ENCODE peak calls at places on chromosomes 2 and 18, in eight cellular contexts. T is GM13976, P is OCI-LY7, C is B cell, L is Peyer's patch, Y is mucosa of descending colon, O is psoas muscle, K is heart right ventricle. N is an unnamed sample.

GRCh38 chr2:170815746-170816498 is 765 bp upstream of the GAD1 start:
- DNase-seq in T (peak; percentile 85), C (peak; percentile 51), O (peak; percentile 67), P (peak; percentile 50), Y (peak; percentile 79), L (peak; percentile 71), K (peak; percentile 54), N (peak; percentile 46)

GRCh38 chr2:47336259-47337238 is 66.4 kb upstream of the MSH2 start:
- DNase-seq in C (peak; percentile 61), K (no peak), L (peak; percentile 61), P (peak; percentile 58), Y (peak; percentile 55), T (peak; percentile 63), O (no peak), N (no peak)

GRCh38 chr2:232327089-232328037 is 51.2 kb upstream of the ALPP start:
- DNase-seq in Y (peak; percentile 87), L (peak; percentile 82), K (peak; percentile 58), C (peak; percentile 65), T (peak; percentile 84), P (peak; percentile 67), O (peak; percentile 85), N (peak; percentile 69)

GRCh38 chr2:188293601-188294482 is 2.2 kb downstream of the GULP1 start:
- DNase-seq in O (peak; percentile 76), K (peak; percentile 59), P (no peak), T (no peak), C (no peak), L (peak; percentile 77), Y (peak; percentile 79), N (peak; percentile 78)

GRCh38 chr18:72544092-72544886 is at the start of gene CBLN2:
- DNase-seq in C (no peak), L (no peak), K (peak; percentile 16), O (no peak), Y (peak; percentile 36), T (peak; percentile 86), P (no peak), N (peak; percentile 74)

GRCh38 chr2:58664523-58665155 is 423.5 kb upstream of the FANCL start:
- DNase-seq in K (no peak), C (no peak), L (no peak), P (no peak), T (no peak), Y (no peak), O (no peak), N (no peak)

GRCh38 chr2:172350844-172351480 is 76.4 kb upstream of the ITGA6 start:
- DNase-seq in K (peak; percentile 84), C (no peak), T (no peak), L (no peak), O (peak; percentile 90), P (no peak), Y (no peak), N (no peak)

GRCh38 chr2:19774788-19775156 is 127.0 kb downstream of the TTC32 start:
- DNase-seq in C (no peak), O (no peak), P (no peak), K (no peak), T (no peak), Y (no peak), L (no peak), N (no peak)

GRCh38 chr2:237154894-237155851 is 69.5 kb downstream of the COPS8 start:
- DNase-seq in K (no peak), L (no peak), C (no peak), O (no peak), T (peak; percentile 53), Y (no peak), P (peak; percentile 76), N (no peak)

GRCh38 chr18:79825913-79826312 is 28.2 kb downstream of the KCNG2 start:
- DNase-seq in C (no peak), Y (no peak), O (no peak), T (no peak), L (no peak), P (no peak), K (peak; percentile 18), N (no peak)

GRCh38 chr2:107932986-107933385 is 53.3 kb upstream of the SLC5A7 start:
- DNase-seq in L (no peak), T (no peak), C (no peak), O (no peak), K (no peak), P (no peak), Y (no peak), N (peak; percentile 27)
- TF ChIP-seq CTCF in L (no peak), T (no peak), C (no peak), O (no peak), K (no peak), P (peak; percentile 34), Y (no peak), N (peak; percentile 38)

DNA sequence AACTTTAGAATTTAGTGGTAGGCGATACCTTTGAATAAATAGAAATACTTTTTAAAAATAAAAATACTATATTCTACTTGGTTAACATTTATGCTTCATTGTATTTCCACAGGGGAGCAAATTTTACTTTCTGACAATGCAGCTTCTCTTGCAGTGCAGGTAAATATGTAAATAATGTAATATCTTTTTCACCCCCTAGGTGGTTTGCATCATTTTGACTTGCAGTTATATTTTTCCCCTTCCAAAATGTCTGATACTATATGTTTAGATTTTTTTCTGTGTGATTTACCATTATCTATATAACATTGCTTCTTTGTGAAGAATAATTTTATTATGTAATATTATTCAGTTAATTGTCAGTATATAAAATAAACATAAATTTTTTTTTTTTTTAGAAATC is 28.5 kb downstream of the MTX2 start:
- DNase-seq in Y (no peak), T (no peak), L (no peak), P (no peak), K (no peak), O (no peak), C (no peak), N (no peak)
- TF ChIP-seq CTCF in Y (no peak), T (no peak), L (no peak), P (no peak), K (no peak), O (no peak), C (no peak), N (no peak)

DNA sequence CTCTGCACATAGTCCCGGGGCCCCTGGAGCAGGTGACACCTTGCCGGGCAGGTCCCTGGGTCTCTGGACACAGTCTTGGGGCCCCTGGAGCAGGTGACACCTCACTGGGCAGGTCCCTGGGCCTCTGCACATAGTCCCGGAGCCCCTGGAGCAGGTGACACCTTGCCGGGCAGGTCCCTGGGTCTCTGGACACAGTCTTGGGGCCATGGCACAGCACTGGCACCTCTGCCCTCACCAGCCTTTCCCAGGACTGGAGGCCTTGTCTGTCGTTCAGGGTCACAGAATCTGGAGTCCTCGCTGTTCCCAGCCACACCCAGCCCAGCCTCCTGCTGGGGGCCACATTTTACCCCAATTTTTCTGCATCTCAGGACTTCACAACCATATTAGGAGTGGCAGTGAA is 2.2 kb downstream of the TPO start:
- DNase-seq in P (no peak), O (no peak), K (no peak), T (no peak), L (no peak), C (no peak), Y (no peak), N (no peak)
- TF ChIP-seq CTCF in P (no peak), O (no peak), K (no peak), T (no peak), L (no peak), C (no peak), Y (no peak), N (no peak)

DNA sequence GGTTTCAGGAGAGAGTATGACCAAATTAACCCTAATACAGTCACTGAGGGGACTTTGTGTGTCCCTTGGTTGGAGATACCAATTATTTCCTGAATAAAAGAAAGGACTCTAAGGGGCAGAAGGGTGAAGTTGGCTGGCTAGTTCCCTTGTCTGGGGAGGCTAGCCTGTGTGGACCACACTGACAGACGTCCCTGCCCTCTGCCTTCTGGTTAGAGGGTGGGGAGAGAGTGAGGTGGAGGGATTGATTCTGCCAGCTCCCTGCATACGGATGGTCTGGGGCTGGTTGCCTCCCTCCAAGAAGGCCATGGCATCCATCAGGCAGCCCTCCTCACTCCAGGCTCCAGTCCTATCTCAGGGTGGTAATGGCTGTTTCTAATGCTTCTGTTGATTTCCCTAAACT is 37.4 kb upstream of the AFF3 start:
- DNase-seq in T (no peak), O (no peak), K (no peak), P (no peak), C (no peak), Y (no peak), L (no peak), N (no peak)
- TF ChIP-seq CTCF in T (no peak), O (no peak), K (no peak), P (no peak), C (no peak), Y (no peak), L (no peak), N (no peak)

DNA sequence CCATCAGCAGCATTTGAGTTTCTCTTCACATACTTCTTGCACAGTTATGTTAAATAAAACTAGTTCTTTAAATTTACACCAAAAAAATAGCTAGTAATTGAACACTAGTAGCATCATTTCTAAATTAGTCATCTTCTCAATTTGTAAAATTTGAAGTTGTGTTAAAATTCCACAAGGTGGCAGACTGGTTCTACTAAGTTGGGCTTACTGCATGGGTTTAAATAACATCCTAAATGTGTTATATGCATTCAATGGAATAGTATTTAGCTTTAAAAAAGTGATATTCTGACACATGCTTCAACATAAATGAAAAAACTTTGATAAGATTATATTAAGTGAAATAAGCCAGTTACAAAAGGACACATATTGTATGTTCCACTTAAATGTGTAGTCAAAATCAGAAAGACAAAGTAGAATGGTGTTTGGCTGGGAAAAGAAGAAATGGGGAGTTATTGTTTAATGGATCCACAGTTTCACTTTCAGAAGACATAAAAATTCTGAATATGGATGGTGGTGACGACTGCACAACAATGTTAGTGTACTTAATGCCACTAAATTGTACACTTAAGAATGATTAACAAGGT is 28.7 kb upstream of the RPRD1A start:
- DNase-seq in T (peak; percentile 46), Y (peak; percentile 4), K (no peak), L (no peak), C (no peak), P (peak; percentile 58), O (no peak), N (peak; percentile 89)
- TF ChIP-seq CTCF in T (no peak), Y (no peak), K (peak; percentile 50), L (peak; percentile 52), C (peak; percentile 80), P (peak; percentile 78), O (peak; percentile 66), N (peak; percentile 54)

DNA sequence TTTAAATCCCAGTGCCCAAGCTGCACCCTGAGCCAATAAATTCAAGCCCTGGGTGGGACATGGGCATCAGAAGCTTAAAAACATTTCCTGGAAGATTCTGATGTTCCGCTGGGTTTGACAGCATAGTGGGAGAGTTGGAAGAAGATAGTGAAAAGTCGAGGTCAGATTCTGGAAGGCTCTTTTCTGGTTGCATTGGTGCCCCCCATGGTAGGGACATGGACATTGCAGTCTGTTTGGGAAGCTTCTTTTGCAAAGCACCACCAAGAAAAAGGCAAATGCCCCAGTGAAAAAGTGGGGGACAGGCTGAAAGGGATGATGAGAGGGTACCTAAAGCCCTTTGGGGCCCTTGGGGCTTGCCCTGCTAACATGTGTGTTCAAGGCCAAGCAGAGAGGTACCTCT is 21.0 kb downstream of the MERTK start:
- DNase-seq in C (no peak), Y (no peak), O (no peak), K (no peak), T (no peak), L (no peak), P (no peak), N (no peak)
- TF ChIP-seq CTCF in C (no peak), Y (no peak), O (no peak), K (peak; percentile 6), T (no peak), L (no peak), P (peak; percentile 56), N (peak; percentile 26)

DNA sequence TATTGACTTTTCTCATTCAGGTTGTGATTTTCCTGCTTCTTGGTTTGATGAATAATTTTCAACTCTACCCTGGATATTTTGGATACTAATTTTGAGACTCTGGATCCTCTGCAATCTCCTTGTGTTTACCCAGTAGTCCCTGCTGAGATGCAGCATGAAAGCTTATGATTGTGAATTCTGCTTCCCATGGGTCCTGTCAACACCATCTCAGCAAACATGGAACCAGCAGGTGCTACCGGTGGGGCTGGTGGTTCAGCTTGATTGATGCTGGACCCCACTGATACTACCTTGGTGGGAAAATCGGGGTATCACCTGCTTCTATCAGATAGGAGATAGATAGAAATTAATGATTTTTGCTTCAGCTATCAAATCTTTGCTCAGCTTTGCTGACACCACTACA is 81.1 kb downstream of the SOWAHC start:
- DNase-seq in P (no peak), Y (no peak), C (no peak), T (no peak), O (no peak), L (peak; percentile 34), K (no peak), N (no peak)
- TF ChIP-seq CTCF in P (no peak), Y (no peak), C (no peak), T (no peak), O (no peak), L (no peak), K (no peak), N (no peak)